ENCODE peak calls at places on chromosome 5, in seven cellular contexts. A is GM23338, I is Panc1, X is sigmoid colon, Y is stomach, W is HepG2, E is vagina. F is an unnamed sample. For H3K4me1, the result is how much of the 10 kb centered on the place peaks cover.

GRCh38 chr5:67355135-67355729 is 158.6 kb upstream of the CD180 start:
- DNase-seq in Y (no peak), I (no peak), E (no peak), X (no peak), A (no peak), W (no peak), F (no peak)

GRCh38 chr5:181108578-181109165 is 22.3 kb downstream of the OR2V1 start:
- DNase-seq in W (no peak), I (no peak), X (no peak), Y (no peak), A (no peak), E (no peak), F (no peak)

GRCh38 chr5:67648201-67648671 is 451.6 kb upstream of the CD180 start:
- DNase-seq in X (peak), W (no peak), I (no peak), E (peak), Y (peak), A (no peak), F (peak)

GRCh38 chr5:115621365-115621900 is 4.4 kb downstream of the TMED7 start:
- DNase-seq in I (no peak), W (no peak), Y (no peak), E (no peak), A (no peak), X (no peak), F (no peak)

GRCh38 chr5:123421773-123422172 is 1.4 kb downstream of the CEP120 start:
- DNase-seq in I (no peak), Y (no peak), E (no peak), W (no peak), X (no peak), A (no peak), F (no peak)

GRCh38 chr5:88868453-88869068 is 14.4 kb downstream of the MEF2C start:
- DNase-seq in I (no peak), X (no peak), A (no peak), E (no peak), Y (no peak), W (no peak), F (no peak)

GRCh38 chr5:65481171-65481575 is 547 bp downstream of the ADAMTS6 start:
- DNase-seq in E (no peak), W (no peak), A (no peak), Y (no peak), I (no peak), X (no peak), F (no peak)

GRCh38 chr5:127571314-127571713 is 53.9 kb downstream of the PRRC1 start:
- DNase-seq in W (no peak), A (no peak), E (no peak), X (no peak), Y (no peak), I (no peak), F (no peak)

GRCh38 chr5:66967102-66967501 is 229.5 kb downstream of the CD180 start:
- DNase-seq in E (no peak), Y (no peak), A (no peak), W (no peak), X (no peak), I (no peak), F (no peak)

GRCh38 chr5:147666419-147666818 is 116.1 kb downstream of the JAKMIP2 start:
- DNase-seq in Y (no peak), E (no peak), W (no peak), A (no peak), X (no peak), I (no peak), F (no peak)

GRCh38 chr5:53478411-53479044 is 1.9 kb upstream of the FST start:
- DNase-seq in E (no peak), I (peak), W (peak), Y (peak), X (no peak), A (peak), F (peak)
- TF ChIP-seq POLR2AphosphoS5 in E (no peak), I (no peak), W (no peak), Y (no peak), X (no peak), A (no peak), F (peak)

GRCh38 chr5:165130656-165131055 is 1625.2 kb downstream of the MAT2B start:
- DNase-seq in E (no peak), Y (no peak), X (no peak), A (no peak), W (no peak), I (no peak), F (no peak)
- H3K4me3 ChIP-seq in E (no peak), Y (no peak), X (no peak), A (no peak), W (no peak), I (no peak), F (no peak)

DNA sequence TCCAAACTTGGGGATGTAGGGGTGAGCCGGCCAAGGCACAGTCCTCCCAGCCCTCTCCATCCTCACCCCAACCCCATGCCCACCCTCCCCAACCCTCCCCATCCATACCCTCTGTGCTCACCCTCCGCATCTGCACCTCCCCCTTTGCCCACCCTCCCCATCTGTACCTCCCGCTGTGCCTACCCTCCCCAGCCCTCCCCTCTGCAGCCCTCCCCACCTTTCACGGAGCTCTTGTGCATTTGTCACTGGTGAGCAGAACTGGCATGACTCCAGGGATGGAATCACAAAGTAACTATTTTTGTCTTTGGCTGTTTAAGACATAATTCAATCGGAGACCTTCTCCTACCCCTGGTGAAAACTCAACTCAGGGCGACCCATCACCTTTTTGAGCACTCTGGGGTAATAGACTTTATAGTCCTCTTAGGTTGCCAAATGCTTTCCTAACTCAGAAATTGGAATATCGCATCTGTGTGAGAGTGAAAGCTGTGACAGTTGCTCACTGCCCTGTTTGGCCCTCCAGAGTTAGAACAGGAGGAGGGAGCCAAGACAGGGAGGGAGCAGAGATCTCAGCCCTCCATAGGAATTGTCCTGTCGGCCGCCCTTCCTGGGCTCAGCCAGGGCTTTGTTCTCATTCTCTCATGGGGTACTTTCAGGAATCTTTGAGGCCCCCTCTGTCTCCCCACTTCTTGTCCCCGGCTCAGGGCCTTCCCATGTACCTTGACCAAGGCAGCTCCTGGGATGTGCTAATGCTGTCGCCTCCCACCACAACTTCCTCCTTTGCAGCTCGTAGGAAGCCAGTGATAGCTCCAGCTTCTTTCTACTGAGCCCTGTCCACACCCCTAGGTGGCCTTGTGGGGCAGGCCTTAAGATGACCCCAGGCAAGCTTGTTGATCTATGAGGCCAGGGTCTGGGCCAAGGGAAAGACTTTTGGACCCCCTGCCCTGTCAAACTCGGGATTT is 36.2 kb downstream of the OTULIN start:
- DNase-seq in X (no peak), I (no peak), E (no peak), A (no peak), Y (no peak), W (no peak), F (no peak)
- H3K4me1 ChIP-seq in X (under half), I (under half), E (under half), A (under half), Y (under half), W (under half), F (under half)

DNA sequence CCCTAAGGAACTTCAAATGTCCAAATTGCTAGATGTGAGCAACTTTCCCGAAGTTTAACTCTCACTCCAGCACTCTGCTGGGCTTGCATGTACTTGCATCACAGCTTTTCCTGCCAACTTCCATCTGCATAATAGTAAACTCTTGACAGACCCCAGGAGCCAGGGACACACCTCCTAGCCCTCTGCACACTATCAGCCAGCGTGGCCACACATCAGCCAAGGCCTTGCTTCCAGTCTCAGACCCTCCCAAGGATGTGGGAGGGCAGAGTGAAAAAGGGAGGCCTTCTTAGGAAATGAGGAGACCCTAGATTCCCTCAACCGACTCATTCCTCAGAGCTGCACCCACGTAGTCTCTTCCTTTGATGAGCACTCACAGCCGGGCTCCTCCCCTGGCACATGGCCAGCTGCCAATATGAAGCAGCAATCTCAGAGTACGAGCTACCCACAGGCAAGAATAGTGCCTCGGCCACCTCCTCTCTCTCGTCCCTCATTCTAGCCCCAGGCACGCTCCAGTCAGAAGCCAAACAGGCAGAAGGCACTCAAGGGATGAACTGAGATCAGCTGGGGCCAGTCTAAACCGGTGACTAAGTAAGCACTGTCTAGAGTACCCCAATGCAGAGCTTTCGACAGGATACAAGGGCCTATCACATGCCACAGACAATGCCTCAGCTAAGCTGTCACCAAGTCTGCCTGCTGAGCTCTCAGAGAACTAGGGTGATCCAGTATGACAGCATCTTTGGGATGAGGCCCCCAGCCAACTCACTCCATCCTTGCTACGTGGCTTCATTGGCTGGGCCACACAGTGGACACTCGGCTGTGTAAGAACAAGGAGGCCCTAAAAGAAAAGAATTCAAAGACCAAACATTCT is 2.3 kb downstream of the P4HA2 start:
- DNase-seq in X (peak), E (peak), I (no peak), A (no peak), Y (peak), W (no peak), F (peak)
- TF ChIP-seq POLR2AphosphoS5 in X (peak), E (peak), I (no peak), A (no peak), Y (no peak), W (no peak), F (no peak)

GRCh38 chr5:60517850-60518249 is 182.1 kb downstream of the DEPDC1B start:
- DNase-seq in X (no peak), Y (no peak), I (no peak), E (no peak), W (no peak), A (no peak), F (no peak)
- H3K4me3 ChIP-seq in X (no peak), Y (no peak), I (no peak), E (no peak), W (no peak), A (no peak), F (no peak)

GRCh38 chr5:150644496-150644895 is 4.0 kb downstream of the SYNPO start:
- DNase-seq in E (no peak), X (no peak), I (no peak), A (no peak), Y (peak), W (peak), F (no peak)

GRCh38 chr5:150642567-150642927 is 2.1 kb downstream of the SYNPO start:
- DNase-seq in A (no peak), Y (peak), I (no peak), X (peak), E (no peak), W (peak), F (peak)

GRCh38 chr5:150641826-150642566 is 1.5 kb downstream of the SYNPO start:
- DNase-seq in W (no peak), I (no peak), X (no peak), E (no peak), Y (no peak), A (no peak), F (no peak)

GRCh38 chr5:150644058-150644457 is 3.6 kb downstream of the SYNPO start:
- DNase-seq in Y (no peak), A (no peak), W (no peak), I (no peak), X (no peak), E (no peak), F (no peak)

GRCh38 chr5:150642991-150643710 is 2.7 kb downstream of the SYNPO start:
- DNase-seq in W (no peak), X (no peak), E (no peak), Y (no peak), I (no peak), A (no peak), F (no peak)
- H3K4me1 ChIP-seq in W (half or more), X (half or more), E (half or more), Y (half or more), I (half or more), A (under half), F (under half)

DNA sequence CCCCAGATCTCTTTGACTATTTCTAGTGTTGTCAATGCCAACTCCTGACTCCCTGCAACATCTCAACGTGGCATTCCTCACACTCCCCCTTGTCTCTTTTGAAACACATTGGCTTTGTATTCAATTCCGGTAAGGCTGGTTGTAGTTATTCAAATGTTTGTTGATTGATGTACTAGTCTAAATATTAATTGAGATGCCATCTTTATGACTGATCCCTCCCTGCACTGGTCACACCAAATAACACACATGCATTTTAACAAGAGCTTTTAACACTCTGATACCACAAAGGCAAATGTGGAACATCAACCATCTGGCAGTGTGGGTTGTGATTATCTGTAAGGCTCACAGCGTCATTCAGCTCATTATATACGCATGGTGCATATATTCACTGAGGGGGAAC is 304.9 kb downstream of the TENT4A start:
- DNase-seq in W (no peak), E (no peak), X (no peak), Y (no peak), A (no peak), I (no peak), F (no peak)
- TF ChIP-seq POLR2AphosphoS5 in W (no peak), E (no peak), X (no peak), Y (no peak), A (no peak), I (no peak), F (no peak)

DNA sequence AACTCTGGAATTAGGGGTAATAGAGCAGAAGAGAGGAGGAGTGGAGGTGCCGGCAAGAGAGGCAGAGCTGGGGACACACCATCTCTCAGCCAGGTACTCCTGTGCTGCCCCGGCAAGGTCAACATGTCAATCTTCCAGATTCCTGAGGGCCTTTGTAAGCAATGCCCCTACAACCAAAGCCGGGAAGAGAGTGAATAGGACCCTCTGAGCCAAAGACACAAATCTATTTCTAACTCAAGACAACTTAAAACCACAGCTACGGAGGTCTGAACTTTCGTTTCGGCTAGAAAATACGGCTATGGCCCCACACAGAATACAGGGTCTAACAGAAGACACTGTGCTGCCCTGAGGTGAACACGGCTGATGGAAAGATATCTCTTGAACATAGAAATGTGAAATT is 66.6 kb downstream of the SERINC5 start:
- DNase-seq in W (no peak), I (no peak), Y (no peak), X (no peak), A (peak), E (no peak), F (no peak)
- H3K4me3 ChIP-seq in W (no peak), I (no peak), Y (peak), X (no peak), A (no peak), E (peak), F (no peak)

GRCh38 chr5:105663671-105664070 is 2007.1 kb downstream of the EFNA5 start:
- DNase-seq in W (no peak), A (no peak), I (no peak), X (no peak), Y (no peak), E (no peak), F (no peak)
- H3K4me1 ChIP-seq in W (under half), A (under half), I (under half), X (under half), Y (under half), E (under half), F (under half)

F was measured in prostate gland.